ENCODE peak calls at places on chromosomes 11 and 22, in six cellular contexts. B is H1, E is GM12878, O is HepG2, N is HCT116, I is K562. T is an unnamed sample. For H3K36me3, the result is how much of the 10 kb centered on the place peaks cover.

GRCh38 chr11:124898711-124899110 is 1.0 kb upstream of the ROBO4 start:
- DNase-seq in B (no peak), E (no peak), O (peak), N (no peak), I (no peak), T (peak)

GRCh38 chr22:50699001-50699753 is 26.6 kb downstream of the SHANK3 start:
- DNase-seq in B (no peak), E (no peak), O (no peak), N (no peak), I (no peak), T (no peak)

GRCh38 chr11:70745936-70746335 is 347.6 kb downstream of the CTTN start:
- DNase-seq in B (no peak), E (no peak), O (no peak), N (no peak), I (no peak), T (no peak)

GRCh38 chr11:110491577-110492352 is 62.0 kb downstream of the FDX1 start:
- DNase-seq in B (peak), E (no peak), O (no peak), N (no peak), I (no peak), T (peak)

GRCh38 chr22:39405346-39406085 is 5.9 kb downstream of the TAB1 start:
- DNase-seq in B (no peak), E (no peak), O (no peak), N (no peak), I (no peak), T (no peak)

GRCh38 chr11:88324562-88325345 is 12.8 kb downstream of the CTSC start:
- DNase-seq in B (no peak), E (no peak), O (no peak), N (no peak), I (no peak), T (no peak)

GRCh38 chr22:20533095-20533878 is 25.9 kb downstream of the MED15 start:
- DNase-seq in B (no peak), E (no peak), O (no peak), N (no peak), I (no peak), T (no peak)

GRCh38 chr11:47192111-47192510 is 5.9 kb upstream of the PACSIN3 start:
- DNase-seq in B (no peak), E (no peak), O (no peak), N (no peak), I (no peak), T (no peak)

GRCh38 chr22:43152355-43153071 is 1.2 kb downstream of the TSPO start:
- DNase-seq in B (no peak), E (no peak), O (no peak), N (no peak), I (no peak), T (no peak)

GRCh38 chr11:72328366-72329224 is 84.6 kb upstream of the PHOX2A start:
- DNase-seq in B (no peak), E (no peak), O (no peak), N (no peak), I (no peak), T (no peak)

GRCh38 chr11:673866-674265 is 21.2 kb downstream of the DEAF1 start:
- DNase-seq in B (no peak), E (no peak), O (no peak), N (no peak), I (no peak), T (no peak)

GRCh38 chr22:37486224-37486845 is at the start of gene MFNG:
- DNase-seq in B (no peak), E (peak), O (peak), N (no peak), I (peak), T (peak)

GRCh38 chr11:65920035-65920802 is 993 bp downstream of the DRAP1 start:
- DNase-seq in B (no peak), E (no peak), O (no peak), N (no peak), I (no peak), T (no peak)

GRCh38 chr11:90630176-90630575 is 407.3 kb upstream of the CHORDC1 start:
- DNase-seq in B (no peak), E (no peak), O (no peak), N (no peak), I (no peak), T (no peak)

GRCh38 chr11:86395061-86395551 is 20.4 kb downstream of the CCDC81 start:
- DNase-seq in B (no peak), E (no peak), O (no peak), N (no peak), I (no peak), T (no peak)

DNA sequence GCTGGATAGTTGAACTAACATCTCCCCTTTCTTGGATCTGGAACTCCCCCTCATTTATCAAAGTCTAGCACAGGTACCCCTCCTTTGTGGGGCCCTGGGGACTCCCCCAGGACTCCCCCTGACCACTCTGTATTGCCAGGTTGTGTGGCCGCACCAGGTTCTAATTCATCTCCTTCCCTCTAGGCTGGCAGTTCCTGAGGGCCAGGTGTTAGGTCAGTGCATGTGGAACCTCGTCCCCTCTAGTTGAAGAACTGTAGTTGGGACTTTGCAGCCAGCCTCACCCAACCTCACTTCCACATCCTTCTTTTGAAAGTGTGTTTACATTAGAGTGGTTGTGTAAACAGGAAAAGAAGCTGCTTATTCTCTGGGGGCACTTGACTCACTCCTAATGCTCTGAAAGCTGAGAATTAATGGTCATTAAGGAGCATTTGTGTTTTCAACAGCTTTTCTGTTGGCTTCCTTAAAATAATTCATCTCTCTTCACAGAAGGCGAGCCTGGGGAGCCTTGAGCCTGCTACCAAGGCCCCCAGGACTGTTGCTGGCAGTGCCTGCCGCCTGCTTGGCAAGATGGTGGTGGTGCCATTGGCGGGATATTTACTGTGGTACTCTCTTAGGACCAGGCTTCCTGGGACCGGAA is 11.8 kb downstream of the UPB1 start:
- DNase-seq in B (no peak), E (no peak), O (peak), N (no peak), I (no peak), T (no peak)
- H3K4me3 ChIP-seq in B (peak), E (peak), O (peak), N (no peak), I (no peak), T (no peak)

DNA sequence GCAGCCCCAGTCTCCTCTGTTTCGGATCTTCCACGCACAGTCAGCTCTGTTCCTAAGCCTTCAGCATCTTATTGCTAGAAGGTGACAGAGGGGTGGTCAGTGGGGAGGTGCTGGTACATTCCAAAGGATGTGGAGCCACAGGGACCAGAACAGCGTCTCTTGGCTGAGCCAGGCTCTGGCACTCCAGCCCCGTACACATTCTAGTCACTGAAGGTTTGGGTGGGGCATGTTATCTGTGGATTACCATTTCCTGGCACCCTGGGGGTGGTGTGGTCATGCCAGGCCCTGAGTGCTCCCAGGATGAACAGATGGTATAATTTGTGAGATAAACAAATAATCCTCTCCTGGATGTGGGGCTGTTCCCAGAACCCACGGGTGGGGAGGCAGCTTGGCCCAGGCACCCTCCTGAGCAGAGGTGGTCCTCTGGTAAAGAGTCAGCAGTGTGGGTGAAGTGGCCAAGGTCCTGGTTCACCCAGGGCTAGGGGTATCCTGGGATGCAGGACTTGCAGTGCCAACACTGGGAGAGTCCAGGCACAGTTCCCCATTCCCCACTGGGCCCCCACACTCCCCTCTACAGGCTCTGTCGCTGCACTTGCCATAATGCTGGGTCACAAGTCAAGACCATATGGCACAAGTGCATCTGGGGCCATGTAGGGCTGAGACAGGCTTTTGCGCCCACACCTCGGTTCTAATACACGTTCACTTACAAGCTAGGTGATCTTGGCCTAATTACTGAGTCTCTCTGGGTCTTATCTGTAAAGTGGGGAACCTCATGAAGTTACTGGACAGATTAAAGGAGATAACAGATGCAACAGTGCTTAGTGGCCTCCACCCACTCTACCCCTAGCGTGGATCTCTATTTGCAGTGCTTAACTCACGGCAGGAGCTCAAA is 33.0 kb downstream of the DKK3 start:
- DNase-seq in B (no peak), E (no peak), O (no peak), N (no peak), I (no peak), T (no peak)
- TF ChIP-seq ZNF274 in B (no peak), E (no peak), O (no peak), N (no peak), I (no peak), T (no peak)

DNA sequence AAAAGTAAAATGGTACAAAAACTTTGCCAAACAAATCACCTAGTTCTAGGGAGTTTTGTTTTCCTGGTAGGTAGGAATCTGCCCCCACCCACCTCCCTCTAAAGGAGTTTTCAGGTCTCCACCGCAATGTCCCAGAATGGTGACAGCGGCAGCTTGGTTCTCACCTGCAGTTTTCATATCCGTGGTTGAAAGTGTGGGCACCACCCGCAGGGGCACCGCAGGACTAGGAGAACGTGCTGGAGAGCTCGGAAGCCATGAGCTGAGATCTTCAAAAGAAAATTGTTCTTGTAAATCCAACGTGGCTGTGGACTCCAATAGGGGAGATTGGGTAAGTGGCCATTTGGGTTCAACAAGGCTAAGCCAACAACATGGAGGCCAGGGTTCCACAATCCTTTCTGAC is 10.8 kb downstream of the NFRKB start:
- DNase-seq in B (no peak), E (no peak), O (no peak), N (no peak), I (no peak), T (no peak)
- H3K36me3 ChIP-seq in B (under half), E (under half), O (under half), N (half or more), I (half or more), T (half or more)

GRCh38 chr22:35230417-35230816 is 26.9 kb upstream of the HMGXB4 start:
- DNase-seq in B (no peak), E (no peak), O (no peak), N (no peak), I (no peak), T (no peak)
- H3K4me3 ChIP-seq in B (no peak), E (peak), O (peak), N (peak), I (peak), T (no peak)

GRCh38 chr22:31049815-31050420 is 31.2 kb upstream of the SMTN start:
- DNase-seq in B (no peak), E (no peak), O (no peak), N (no peak), I (no peak), T (no peak)

GRCh38 chr22:31056986-31057599 is 24.0 kb upstream of the SMTN start:
- DNase-seq in B (no peak), E (no peak), O (no peak), N (no peak), I (no peak), T (no peak)

DNA sequence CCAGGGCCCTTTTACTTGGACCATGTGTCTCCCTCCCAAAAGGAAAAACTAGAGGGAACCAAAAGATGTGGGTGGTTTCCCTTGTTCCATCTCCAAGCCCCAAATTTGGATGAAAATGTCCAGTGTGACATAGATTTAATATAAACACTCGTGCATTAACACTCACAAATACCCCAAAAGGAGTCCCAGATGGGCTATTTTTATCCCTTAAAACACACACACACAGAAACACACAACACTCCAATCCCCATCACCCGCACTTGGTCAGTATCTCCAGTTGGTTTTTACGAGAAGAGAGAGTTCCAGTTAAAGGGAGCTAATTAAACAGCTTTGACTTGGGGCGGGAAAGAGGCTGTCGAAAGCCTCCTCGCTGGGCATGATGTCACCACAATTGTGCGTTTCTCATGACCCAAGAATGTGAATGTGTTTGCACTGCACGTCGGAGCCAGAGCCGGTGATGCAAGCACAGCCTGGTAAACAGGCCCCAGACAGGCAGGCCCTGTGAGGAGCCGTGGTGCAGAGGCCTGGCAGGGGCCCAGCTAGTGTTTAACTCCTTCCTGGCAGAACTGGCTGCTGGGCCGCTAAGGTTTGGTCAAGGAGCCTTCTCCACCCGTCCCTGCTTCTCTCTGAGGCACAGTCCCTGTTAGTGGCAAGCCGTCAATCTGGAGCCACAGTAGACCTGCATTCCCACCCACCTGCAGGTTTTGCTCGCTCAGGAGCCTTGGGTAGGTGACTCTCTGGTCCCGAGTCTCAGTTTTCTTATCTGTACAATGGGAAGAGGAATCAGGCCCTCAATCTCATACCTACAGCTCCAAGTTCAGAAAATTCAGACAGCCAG is 25.6 kb upstream of the SMTN start:
- DNase-seq in B (no peak), E (no peak), O (peak), N (no peak), I (no peak), T (no peak)
- TF ChIP-seq ZNF274 in B (no peak), E (no peak), O (no peak), N (no peak), I (no peak), T (no peak)

GRCh38 chr11:119672597-119672996 is 56.4 kb downstream of the NECTIN1 start:
- DNase-seq in B (no peak), E (no peak), O (no peak), N (no peak), I (no peak), T (no peak)

GRCh38 chr11:119673389-119674336 is 55.3 kb downstream of the NECTIN1 start:
- DNase-seq in B (no peak), E (peak), O (no peak), N (no peak), I (no peak), T (no peak)

GRCh38 chr11:119678351-119678750 is 50.6 kb downstream of the NECTIN1 start:
- DNase-seq in B (no peak), E (no peak), O (no peak), N (no peak), I (no peak), T (no peak)

GRCh38 chr11:119677840-119678239 is 51.2 kb downstream of the NECTIN1 start:
- DNase-seq in B (no peak), E (no peak), O (no peak), N (no peak), I (no peak), T (no peak)

GRCh38 chr11:119676461-119677020 is 52.5 kb downstream of the NECTIN1 start:
- DNase-seq in B (no peak), E (no peak), O (no peak), N (no peak), I (no peak), T (no peak)
- H3K36me3 ChIP-seq in B (under half), E (under half), O (under half), N (under half), I (under half), T (half or more)

GRCh38 chr11:133115099-133115498 is 417.2 kb downstream of the OPCML start:
- DNase-seq in B (no peak), E (no peak), O (no peak), N (no peak), I (no peak), T (no peak)
- H3K4me3 ChIP-seq in B (no peak), E (no peak), O (no peak), N (no peak), I (no peak), T (no peak)

DNA sequence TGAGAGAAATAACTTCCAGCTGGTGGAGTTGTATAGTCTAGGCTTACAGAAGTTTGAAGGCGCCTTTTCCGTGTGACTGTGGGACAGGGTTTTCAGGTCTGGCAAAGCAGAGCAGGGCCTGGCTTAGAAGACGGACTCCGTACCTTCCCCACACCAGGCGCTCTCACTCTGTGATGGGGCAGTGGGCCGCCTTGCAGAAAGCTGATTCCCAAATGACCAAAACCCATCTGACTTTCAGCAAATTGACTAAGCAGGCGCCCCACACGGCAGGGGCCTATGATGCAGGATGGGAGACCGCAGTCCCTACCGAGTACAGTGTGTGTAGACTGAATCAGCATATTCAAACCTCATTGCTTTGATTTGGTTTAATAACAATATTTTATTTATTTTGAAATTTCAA is 85.8 kb upstream of the TMEM45B start:
- DNase-seq in B (no peak), E (no peak), O (no peak), N (no peak), I (no peak), T (no peak)
- TF ChIP-seq ZNF274 in B (no peak), E (no peak), O (no peak), N (no peak), I (no peak), T (no peak)

GRCh38 chr22:32861330-32861729 is 59.8 kb downstream of the TIMP3 start:
- DNase-seq in B (no peak), E (no peak), O (no peak), N (no peak), I (no peak), T (no peak)
- H3K36me3 ChIP-seq in B (under half), E (under half), O (under half), N (under half), I (under half), T (half or more)